ENCODE peak calls at places on chromosome 7, in five cellular contexts. N, V, U, H and G are unnamed samples.

GRCh38 chr7:101924171-101924570 is 106.7 kb downstream of the CUX1 start:
- DNase-seq in V (no peak), N (no peak), H (no peak), U (no peak), G (no peak)

GRCh38 chr7:139523199-139523941 is at the start of gene CLEC2L:
- DNase-seq in N (no peak), H (no peak), U (no peak), V (no peak), G (no peak)

GRCh38 chr7:2411815-2412586 is 8.6 kb downstream of the CHST12 start:
- DNase-seq in U (no peak), N (no peak), H (no peak), V (no peak), G (no peak)

GRCh38 chr7:1640376-1641172 is 29.5 kb upstream of the ELFN1 start:
- DNase-seq in V (no peak), U (no peak), H (no peak), N (no peak), G (no peak)

GRCh38 chr7:150860291-150860977 is 8.1 kb downstream of the AOC1 start:
- DNase-seq in N (no peak), H (no peak), V (no peak), U (no peak), G (no peak)

GRCh38 chr7:92763636-92764423 is 72.5 kb downstream of the CDK6 start:
- DNase-seq in H (no peak), N (no peak), V (peak; percentile 26), U (no peak), G (no peak)

GRCh38 chr7:40972426-40972825 is 730.5 kb downstream of the INHBA start:
- DNase-seq in U (no peak), N (no peak), V (no peak), H (no peak), G (no peak)

GRCh38 chr7:43757073-43757720 is 1.3 kb upstream of the BLVRA start:
- DNase-seq in V (no peak), H (no peak), U (no peak), N (no peak), G (no peak)

GRCh38 chr7:93178213-93178612 is 30.0 kb upstream of the SAMD9L start:
- DNase-seq in U (no peak), N (no peak), V (no peak), H (no peak), G (no peak)

GRCh38 chr7:139908792-139909191 is 79.7 kb downstream of the TBXAS1 start:
- DNase-seq in H (no peak), N (no peak), U (no peak), V (no peak), G (no peak)

GRCh38 chr7:11458736-11459483 is 373.1 kb downstream of the THSD7A start:
- DNase-seq in V (peak; percentile 5), H (no peak), U (no peak), N (no peak), G (no peak)

GRCh38 chr7:142796001-142796500 is 25.3 kb downstream of the PRSS2 start:
- DNase-seq in V (no peak), H (no peak), N (no peak), U (no peak), G (no peak)

GRCh38 chr7:109284943-109285342 is 715.3 kb downstream of the DNAJB9 start:
- DNase-seq in U (no peak), H (no peak), V (no peak), N (no peak), G (no peak)

GRCh38 chr7:79282882-79283602 is 170.4 kb downstream of the MAGI2 start:
- DNase-seq in N (no peak), U (no peak), H (no peak), V (no peak), G (no peak)

GRCh38 chr7:90720970-90721768 is 125.0 kb downstream of the CDK14 start:
- DNase-seq in U (no peak), N (no peak), H (peak; percentile 85), V (no peak), G (no peak)

GRCh38 chr7:157780312-157780711 is 443.5 kb downstream of the DNAJB6 start:
- DNase-seq in N (no peak), H (no peak), V (no peak), U (no peak), G (no peak)

GRCh38 chr7:76428149-76428823 is 3.5 kb downstream of the ZP3 start:
- DNase-seq in U (no peak), H (no peak), N (no peak), V (no peak), G (no peak)

GRCh38 chr7:80851896-80852476 is 66.9 kb downstream of the SEMA3C start:
- DNase-seq in H (no peak), N (no peak), V (no peak), U (no peak), G (no peak)

GRCh38 chr7:155408657-155409586 is 49.0 kb upstream of the EN2 start:
- DNase-seq in H (no peak), V (no peak), U (no peak), N (no peak), G (no peak)

GRCh38 chr7:24718977-24719491 is 38.2 kb downstream of the GSDME start:
- DNase-seq in U (no peak), H (no peak), N (no peak), V (no peak), G (no peak)

GRCh38 chr7:25456467-25457171 is 228.3 kb upstream of the NPVF start:
- DNase-seq in H (peak; percentile 60), V (no peak), N (no peak), U (no peak), G (peak; percentile 24)

GRCh38 chr7:101550641-101551531 is 78.2 kb downstream of the MYL10 start:
- DNase-seq in U (no peak), N (no peak), H (no peak), V (no peak), G (no peak)

GRCh38 chr7:45574521-45575500 is 643 bp downstream of the ADCY1 start:
- DNase-seq in N (peak; percentile 68), U (peak; percentile 77), H (peak; percentile 29), V (peak; percentile 34), G (peak; percentile 86)

GRCh38 chr7:137942459-137943115 is 59.3 kb downstream of the CREB3L2 start:
- DNase-seq in H (no peak), V (no peak), U (no peak), N (no peak), G (no peak)

GRCh38 chr7:10121641-10122040 is 852.0 kb upstream of the PHF14 start:
- DNase-seq in V (no peak), H (no peak), N (no peak), U (no peak), G (no peak)

DNA sequence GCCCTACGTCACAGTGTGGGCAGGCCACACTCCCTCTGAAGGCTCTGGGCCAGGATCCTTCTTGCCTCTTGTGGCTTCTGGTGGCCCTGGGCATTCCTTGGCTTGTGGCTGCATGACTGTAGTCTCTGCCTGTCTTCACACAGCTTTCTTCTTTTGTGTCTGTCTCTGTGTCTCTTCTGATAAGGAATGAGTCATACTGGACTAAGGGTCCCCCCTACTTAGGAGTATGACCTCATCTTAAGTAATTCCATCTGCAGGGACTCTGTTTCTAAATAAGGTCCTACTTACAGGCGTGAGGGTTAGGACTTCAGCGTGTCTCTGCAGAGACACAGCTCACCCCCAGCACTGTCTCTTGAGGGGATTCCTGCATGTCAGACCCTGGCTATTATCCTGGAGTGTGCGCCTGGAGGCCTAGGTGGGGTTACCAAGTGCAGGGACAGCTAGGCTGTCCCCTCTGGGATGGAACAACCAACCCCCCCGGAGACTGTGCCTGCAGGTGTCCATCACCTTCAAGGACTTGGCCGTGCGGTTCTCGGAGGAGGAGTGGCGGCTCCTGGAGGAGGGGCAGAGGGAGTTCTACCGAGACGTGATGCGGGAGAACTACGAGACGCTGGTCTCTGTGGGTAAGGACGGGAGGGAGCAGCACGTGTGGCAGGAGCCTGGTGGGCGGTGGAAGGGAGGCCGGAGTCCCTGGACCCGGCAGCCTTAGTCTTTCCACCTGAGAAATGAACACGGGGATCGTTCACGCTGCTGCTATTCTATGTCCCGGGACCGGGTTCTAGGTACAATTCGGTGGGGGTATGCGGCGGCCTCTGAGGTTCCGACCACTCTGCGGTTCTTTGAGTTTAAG is 54.1 kb downstream of the ZNF467 start:
- DNase-seq in H (no peak), V (no peak), N (no peak), U (no peak), G (peak; percentile 63)
- TF ChIP-seq POLR2AphosphoS5 in H (no peak), V (no peak), N (no peak), U (no peak), G (no peak)

GRCh38 chr7:65800890-65801341 is 72.0 kb upstream of the VKORC1L1 start:
- DNase-seq in N (no peak), U (no peak), H (no peak), V (no peak), G (no peak)

GRCh38 chr7:65796205-65796604 is 76.7 kb upstream of the VKORC1L1 start:
- DNase-seq in N (no peak), V (no peak), U (no peak), H (no peak), G (no peak)

GRCh38 chr7:65798111-65799075 is 74.5 kb upstream of the VKORC1L1 start:
- DNase-seq in U (no peak), H (no peak), V (no peak), N (no peak), G (no peak)
- TF ChIP-seq POLR2AphosphoS5 in U (no peak), H (no peak), V (no peak), N (no peak), G (no peak)

GRCh38 chr7:131061158-131061557 is 266.5 kb upstream of the MKLN1 start:
- DNase-seq in N (no peak), H (no peak), U (no peak), V (no peak), G (no peak)

GRCh38 chr7:131056007-131056406 is 271.7 kb upstream of the MKLN1 start:
- DNase-seq in H (no peak), N (no peak), V (no peak), U (no peak), G (no peak)

GRCh38 chr7:131052285-131052942 is 275.3 kb upstream of the MKLN1 start:
- DNase-seq in H (no peak), U (no peak), V (no peak), N (no peak), G (no peak)

GRCh38 chr7:131057524-131058065 is 270.1 kb upstream of the MKLN1 start:
- DNase-seq in N (no peak), U (no peak), H (no peak), V (peak; percentile 32), G (peak; percentile 40)

DNA sequence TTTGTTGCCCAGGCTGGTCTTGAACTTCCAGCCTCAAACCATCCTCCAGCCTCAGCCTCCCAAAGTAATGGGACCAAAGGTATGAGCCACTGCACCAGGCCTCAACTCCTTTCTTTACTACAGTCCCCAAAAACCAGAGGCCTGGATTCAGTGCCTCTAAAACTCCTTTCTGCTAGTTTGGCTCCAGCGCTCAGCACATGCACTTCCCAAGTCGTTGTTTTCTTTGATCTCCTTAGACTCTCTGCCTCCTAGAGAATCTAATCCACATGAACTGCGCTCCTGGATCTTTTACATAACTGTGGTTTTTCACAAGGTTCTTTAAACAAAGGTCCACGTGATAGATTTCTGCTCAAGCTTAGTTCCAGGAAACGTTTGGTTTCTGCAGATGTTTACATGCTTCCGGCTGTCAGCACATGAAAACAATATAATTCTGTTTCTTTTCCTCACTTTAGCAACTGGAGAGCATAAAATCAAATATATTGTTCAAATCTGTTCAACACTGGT is 270.6 kb upstream of the MKLN1 start:
- DNase-seq in N (no peak), U (no peak), H (no peak), V (peak; percentile 36), G (no peak)
- TF ChIP-seq POLR2AphosphoS5 in N (no peak), U (no peak), H (peak; percentile 65), V (no peak), G (peak; percentile 54)

DNA sequence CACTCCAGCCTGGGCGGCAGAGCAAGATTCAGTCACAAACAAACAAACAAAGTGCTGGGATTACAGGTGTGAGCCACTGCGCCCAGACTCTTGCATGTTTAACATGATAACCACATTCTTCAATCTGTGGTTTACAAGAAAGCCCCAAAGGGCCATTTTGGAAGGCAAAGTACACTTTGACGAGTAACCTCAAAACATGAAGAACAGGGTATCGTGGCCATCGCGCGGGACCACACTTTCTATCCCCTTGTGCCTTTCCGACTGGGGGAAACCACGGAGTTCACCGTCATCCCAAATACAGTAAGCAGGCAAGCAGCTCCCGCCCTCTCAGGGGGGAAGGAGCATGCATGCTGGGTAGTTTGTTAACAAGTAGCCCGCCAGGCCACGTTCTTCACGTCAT is 125.2 kb downstream of the RNF216 start:
- DNase-seq in V (no peak), H (no peak), U (no peak), N (no peak), G (no peak)
- TF ChIP-seq POLR2AphosphoS5 in V (no peak), H (no peak), U (no peak), N (no peak), G (no peak)